ENCODE peak calls at places on chromosome 6, in five cellular contexts. A is heart right ventricle, O is OCI-LY7, E is ascending aorta, Z is neural progenitor cell. W is an unnamed sample.

GRCh38 chr6:1336246-1336843 is 24.4 kb downstream of the FOXQ1 start:
- DNase-seq in A (no peak), O (no peak), E (no peak), Z (peak), W (peak)

GRCh38 chr6:14848019-14848418 is 397.9 kb upstream of the JARID2 start:
- DNase-seq in Z (no peak), A (no peak), E (no peak), O (no peak), W (no peak)

GRCh38 chr6:37127961-37128862 is 41.7 kb upstream of the PIM1 start:
- DNase-seq in Z (no peak), O (no peak), E (no peak), A (no peak), W (no peak)

GRCh38 chr6:35049346-35049745 is 91.8 kb downstream of the TCP11 start:
- DNase-seq in A (no peak), Z (no peak), O (no peak), E (no peak), W (peak)

GRCh38 chr6:33073431-33073871 is at the start of gene HLA-DPA1:
- DNase-seq in A (peak), E (peak), Z (no peak), O (peak), W (peak)

GRCh38 chr6:134689676-134690447 is 260.0 kb downstream of the ALDH8A1 start:
- DNase-seq in A (peak), E (no peak), Z (no peak), O (no peak), W (no peak)

GRCh38 chr6:91633374-91634184 is 1046.7 kb upstream of the MAP3K7 start:
- DNase-seq in E (no peak), A (peak), Z (peak), O (no peak), W (no peak)

GRCh38 chr6:53982361-53983050 is 128.7 kb upstream of the MLIP start:
- DNase-seq in Z (no peak), O (no peak), E (no peak), A (no peak), W (no peak)

GRCh38 chr6:26328265-26328844 is 36.6 kb upstream of the BTN3A2 start:
- DNase-seq in Z (no peak), O (peak), A (no peak), E (no peak), W (no peak)

GRCh38 chr6:155419161-155419560 is 36.5 kb downstream of the NOX3 start:
- DNase-seq in O (no peak), Z (no peak), A (no peak), E (no peak), W (no peak)

GRCh38 chr6:82145926-82146452 is 101.6 kb downstream of the IBTK start:
- DNase-seq in O (no peak), Z (no peak), E (no peak), A (no peak), W (no peak)

GRCh38 chr6:43171284-43172126 is 436 bp downstream of the SRF start:
- DNase-seq in Z (peak), A (no peak), O (peak), E (no peak), W (no peak)

GRCh38 chr6:112204350-112204706 is 50.0 kb downstream of the LAMA4 start:
- DNase-seq in A (no peak), O (no peak), E (no peak), Z (no peak), W (no peak)

GRCh38 chr6:2244261-2245102 is 923 bp downstream of the GMDS start:
- DNase-seq in O (no peak), A (no peak), E (no peak), Z (no peak), W (peak)

GRCh38 chr6:128570439-128571063 is 50.2 kb upstream of the PTPRK start:
- DNase-seq in A (no peak), E (no peak), O (no peak), Z (no peak), W (no peak)

GRCh38 chr6:5003604-5004372 is at the start of gene RPP40:
- DNase-seq in O (peak), A (peak), Z (peak), E (peak), W (peak)

GRCh38 chr6:47034919-47035318 is 7.2 kb downstream of the ADGRF1 start:
- DNase-seq in O (no peak), E (no peak), Z (peak), A (peak), W (no peak)

GRCh38 chr6:112282217-112282616 is 27.9 kb upstream of the LAMA4 start:
- DNase-seq in Z (peak), O (no peak), A (peak), E (no peak), W (no peak)

GRCh38 chr6:150152891-150153876 is 10.3 kb downstream of the PPP1R14C start:
- DNase-seq in O (no peak), A (no peak), Z (no peak), E (no peak), W (no peak)

GRCh38 chr6:163814494-163815364 is 400.2 kb downstream of the QKI start:
- DNase-seq in Z (no peak), O (peak), A (no peak), E (no peak), W (no peak)

W was measured in Peyer's patch.